ENCODE peak calls at places on chromosomes 4 and X, in six cellular contexts. U is EL; V is AG09309; L is NB4; D is retina; X is activated T-cell treated with anti-CD3 and anti-CD28 coated beads, Interleukin-2, amount 50 U/mL, for 4 hours. M is an unnamed sample.

GRCh38 chr4:4854649-4855292 is 4.7 kb upstream of the MSX1 start:
- DNase-seq in U (no peak), D (peak; percentile 64), X (no peak), L (no peak), V (no peak), M (no peak)

GRCh38 chr4:132526652-132527051 is 622.4 kb upstream of the PCDH10 start:
- DNase-seq in V (no peak), D (no peak), U (no peak), L (no peak), X (no peak), M (no peak)

GRCh38 chrX:68997911-68998310 is 167.3 kb downstream of the PJA1 start:
- DNase-seq in X (no peak), D (no peak), V (no peak), L (no peak), U (peak; percentile 24), M (no peak)

GRCh38 chrX:135003876-135004623 is 13.3 kb downstream of the SMIM10 start:
- DNase-seq in D (peak; percentile 92), V (peak; percentile 48), L (peak; percentile 88), U (peak; percentile 89), X (peak; percentile 85), M (peak; percentile 78)

GRCh38 chrX:71224098-71224708 is 1.2 kb downstream of the GJB1 start:
- DNase-seq in L (no peak), D (no peak), U (no peak), V (no peak), X (no peak), M (no peak)

GRCh38 chrX:57156397-57157049 is 19.3 kb upstream of the SPIN2A start:
- DNase-seq in D (peak; percentile 5), L (peak; percentile 38), X (no peak), V (peak; percentile 4), U (peak; percentile 13), M (peak; percentile 34)

GRCh38 chrX:130247996-130248395 is 20.7 kb downstream of the ZNF280C start:
- DNase-seq in D (no peak), L (no peak), V (no peak), U (no peak), X (no peak), M (no peak)

GRCh38 chr4:136742330-136742729 is 790.0 kb downstream of the PCDH18 start:
- DNase-seq in D (no peak), X (no peak), V (no peak), U (peak; percentile 39), L (no peak), M (no peak)

GRCh38 chrX:20906571-20906970 is 467.6 kb upstream of the CNKSR2 start:
- DNase-seq in V (no peak), U (no peak), X (no peak), L (peak; percentile 0), D (no peak), M (no peak)

GRCh38 chr4:17670423-17670822 is 56.0 kb downstream of the MED28 start:
- DNase-seq in D (no peak), X (no peak), L (no peak), V (no peak), U (no peak), M (no peak)

GRCh38 chrX:43836435-43837184 is 45.6 kb downstream of the MAOB start:
- DNase-seq in L (peak; percentile 29), D (peak; percentile 10), U (peak; percentile 6), X (no peak), V (no peak), M (peak; percentile 40)